ENCODE peak calls at places on chromosomes 4 and X, in seven cellular contexts. One of them, this sample, is unnamed.
A peak's percentile ranks its signal among the peaks of the same experiment; 100 is the strongest.

GRCh38 chr4:12949719-12950118 is 534.4 kb downstream of the RAB28 start:
- DNase-seq in activated CD8-positive, alpha-beta memory T cell treated with anti-CD3 and anti-CD28 coated beads for 24 hours: no peak
- DNase-seq in AG04449: no peak
- DNase-seq in stimulated activated CD8-positive, alpha-beta memory T cell treated with anti-CD3 and anti-CD28 coated beads, Interleukin-7, amount 100 ng/mL, for 4 hours: no peak
- DNase-seq in T-helper 9 cell: no peak
- DNase-seq in left colon: no peak
- DNase-seq in epithelial cell of prostate: no peak
- DNase-seq in this sample: no peak

GRCh38 chrX:48045410-48046311 is 25.8 kb downstream of the ZNF630 start:
- DNase-seq in epithelial cell of prostate: no peak
- DNase-seq in left colon: no peak
- DNase-seq in AG04449: no peak
- DNase-seq in stimulated activated CD8-positive, alpha-beta memory T cell treated with anti-CD3 and anti-CD28 coated beads, Interleukin-7, amount 100 ng/mL, for 4 hours: no peak
- DNase-seq in activated CD8-positive, alpha-beta memory T cell treated with anti-CD3 and anti-CD28 coated beads for 24 hours: no peak
- DNase-seq in T-helper 9 cell: no peak
- DNase-seq in this sample: no peak

GRCh38 chr4:18248611-18249010 is 227.1 kb upstream of the LCORL start:
- DNase-seq in AG04449: no peak
- DNase-seq in left colon: no peak
- DNase-seq in T-helper 9 cell: no peak
- DNase-seq in stimulated activated CD8-positive, alpha-beta memory T cell treated with anti-CD3 and anti-CD28 coated beads, Interleukin-7, amount 100 ng/mL, for 4 hours: no peak
- DNase-seq in activated CD8-positive, alpha-beta memory T cell treated with anti-CD3 and anti-CD28 coated beads for 24 hours: no peak
- DNase-seq in epithelial cell of prostate: no peak
- DNase-seq in this sample: no peak

GRCh38 chr4:11904117-11904535 is 475.4 kb upstream of the HS3ST1 start:
- DNase-seq in epithelial cell of prostate: peak; percentile 27
- DNase-seq in T-helper 9 cell: no peak
- DNase-seq in AG04449: no peak
- DNase-seq in stimulated activated CD8-positive, alpha-beta memory T cell treated with anti-CD3 and anti-CD28 coated beads, Interleukin-7, amount 100 ng/mL, for 4 hours: no peak
- DNase-seq in left colon: peak; percentile 51
- DNase-seq in activated CD8-positive, alpha-beta memory T cell treated with anti-CD3 and anti-CD28 coated beads for 24 hours: no peak
- DNase-seq in this sample: peak; percentile 73

GRCh38 chrX:94216738-94217137 is 542.7 kb downstream of the FAM133A start:
- DNase-seq in epithelial cell of prostate: no peak
- DNase-seq in activated CD8-positive, alpha-beta memory T cell treated with anti-CD3 and anti-CD28 coated beads for 24 hours: no peak
- DNase-seq in AG04449: no peak
- DNase-seq in left colon: no peak
- DNase-seq in T-helper 9 cell: no peak
- DNase-seq in stimulated activated CD8-positive, alpha-beta memory T cell treated with anti-CD3 and anti-CD28 coated beads, Interleukin-7, amount 100 ng/mL, for 4 hours: no peak
- DNase-seq in this sample: no peak

GRCh38 chrX:29044802-29045201 is 457.6 kb downstream of the IL1RAPL1 start:
- DNase-seq in AG04449: no peak
- DNase-seq in stimulated activated CD8-positive, alpha-beta memory T cell treated with anti-CD3 and anti-CD28 coated beads, Interleukin-7, amount 100 ng/mL, for 4 hours: no peak
- DNase-seq in activated CD8-positive, alpha-beta memory T cell treated with anti-CD3 and anti-CD28 coated beads for 24 hours: no peak
- DNase-seq in epithelial cell of prostate: no peak
- DNase-seq in T-helper 9 cell: no peak
- DNase-seq in left colon: no peak
- DNase-seq in this sample: no peak

GRCh38 chr4:26788341-26788733 is 72.3 kb upstream of the STIM2 start:
- DNase-seq in activated CD8-positive, alpha-beta memory T cell treated with anti-CD3 and anti-CD28 coated beads for 24 hours: no peak
- DNase-seq in epithelial cell of prostate: no peak
- DNase-seq in AG04449: no peak
- DNase-seq in stimulated activated CD8-positive, alpha-beta memory T cell treated with anti-CD3 and anti-CD28 coated beads, Interleukin-7, amount 100 ng/mL, for 4 hours: no peak
- DNase-seq in T-helper 9 cell: no peak
- DNase-seq in left colon: no peak
- DNase-seq in this sample: no peak

GRCh38 chrX:48761674-48762471 is at the start of gene GLOD5:
- DNase-seq in activated CD8-positive, alpha-beta memory T cell treated with anti-CD3 and anti-CD28 coated beads for 24 hours: no peak
- DNase-seq in AG04449: no peak
- DNase-seq in epithelial cell of prostate: peak; percentile 29
- DNase-seq in T-helper 9 cell: no peak
- DNase-seq in left colon: peak; percentile 78
- DNase-seq in stimulated activated CD8-positive, alpha-beta memory T cell treated with anti-CD3 and anti-CD28 coated beads, Interleukin-7, amount 100 ng/mL, for 4 hours: no peak
- DNase-seq in this sample: peak; percentile 59

GRCh38 chrX:108511721-108512120 is 72.1 kb downstream of the COL4A5 start:
- DNase-seq in activated CD8-positive, alpha-beta memory T cell treated with anti-CD3 and anti-CD28 coated beads for 24 hours: no peak
- DNase-seq in T-helper 9 cell: no peak
- DNase-seq in stimulated activated CD8-positive, alpha-beta memory T cell treated with anti-CD3 and anti-CD28 coated beads, Interleukin-7, amount 100 ng/mL, for 4 hours: no peak
- DNase-seq in epithelial cell of prostate: no peak
- DNase-seq in AG04449: no peak
- DNase-seq in left colon: no peak
- DNase-seq in this sample: no peak

GRCh38 chr4:7041851-7042696 is 1.1 kb upstream of the TADA2B start:
- DNase-seq in epithelial cell of prostate: no peak
- DNase-seq in left colon: peak; percentile 61
- DNase-seq in T-helper 9 cell: peak; percentile 7
- DNase-seq in stimulated activated CD8-positive, alpha-beta memory T cell treated with anti-CD3 and anti-CD28 coated beads, Interleukin-7, amount 100 ng/mL, for 4 hours: no peak
- DNase-seq in activated CD8-positive, alpha-beta memory T cell treated with anti-CD3 and anti-CD28 coated beads for 24 hours: no peak
- DNase-seq in AG04449: no peak
- DNase-seq in this sample: peak; percentile 20

GRCh38 chr4:82561745-82562552 is at the start of gene TMEM150C:
- DNase-seq in T-helper 9 cell: no peak
- DNase-seq in epithelial cell of prostate: no peak
- DNase-seq in left colon: peak; percentile 25
- DNase-seq in AG04449: no peak
- DNase-seq in activated CD8-positive, alpha-beta memory T cell treated with anti-CD3 and anti-CD28 coated beads for 24 hours: peak; percentile 59
- DNase-seq in stimulated activated CD8-positive, alpha-beta memory T cell treated with anti-CD3 and anti-CD28 coated beads, Interleukin-7, amount 100 ng/mL, for 4 hours: no peak
- DNase-seq in this sample: peak; percentile 9

GRCh38 chr4:175127314-175127713 is 209.2 kb downstream of the ADAM29 start:
- DNase-seq in T-helper 9 cell: no peak
- DNase-seq in activated CD8-positive, alpha-beta memory T cell treated with anti-CD3 and anti-CD28 coated beads for 24 hours: no peak
- DNase-seq in stimulated activated CD8-positive, alpha-beta memory T cell treated with anti-CD3 and anti-CD28 coated beads, Interleukin-7, amount 100 ng/mL, for 4 hours: no peak
- DNase-seq in AG04449: no peak
- DNase-seq in left colon: no peak
- DNase-seq in epithelial cell of prostate: no peak
- DNase-seq in this sample: no peak

GRCh38 chr4:9952415-9952950 is 68.8 kb downstream of the SLC2A9 start:
- DNase-seq in T-helper 9 cell: no peak
- DNase-seq in epithelial cell of prostate: no peak
- DNase-seq in left colon: no peak
- DNase-seq in stimulated activated CD8-positive, alpha-beta memory T cell treated with anti-CD3 and anti-CD28 coated beads, Interleukin-7, amount 100 ng/mL, for 4 hours: no peak
- DNase-seq in activated CD8-positive, alpha-beta memory T cell treated with anti-CD3 and anti-CD28 coated beads for 24 hours: no peak
- DNase-seq in AG04449: no peak
- DNase-seq in this sample: no peak

GRCh38 chrX:87583679-87584078 is 66.1 kb downstream of the KLHL4 start:
- DNase-seq in AG04449: no peak
- DNase-seq in left colon: no peak
- DNase-seq in epithelial cell of prostate: no peak
- DNase-seq in T-helper 9 cell: no peak
- DNase-seq in activated CD8-positive, alpha-beta memory T cell treated with anti-CD3 and anti-CD28 coated beads for 24 hours: no peak
- DNase-seq in stimulated activated CD8-positive, alpha-beta memory T cell treated with anti-CD3 and anti-CD28 coated beads, Interleukin-7, amount 100 ng/mL, for 4 hours: no peak
- DNase-seq in this sample: no peak

GRCh38 chr4:16627999-16628398 is 270.4 kb downstream of the LDB2 start:
- DNase-seq in activated CD8-positive, alpha-beta memory T cell treated with anti-CD3 and anti-CD28 coated beads for 24 hours: no peak
- DNase-seq in stimulated activated CD8-positive, alpha-beta memory T cell treated with anti-CD3 and anti-CD28 coated beads, Interleukin-7, amount 100 ng/mL, for 4 hours: no peak
- DNase-seq in AG04449: peak; percentile 92
- DNase-seq in T-helper 9 cell: no peak
- DNase-seq in epithelial cell of prostate: no peak
- DNase-seq in left colon: no peak
- DNase-seq in this sample: no peak

GRCh38 chr4:43525646-43526045 is 633.1 kb downstream of the GRXCR1 start:
- DNase-seq in AG04449: no peak
- DNase-seq in left colon: no peak
- DNase-seq in activated CD8-positive, alpha-beta memory T cell treated with anti-CD3 and anti-CD28 coated beads for 24 hours: no peak
- DNase-seq in epithelial cell of prostate: no peak
- DNase-seq in stimulated activated CD8-positive, alpha-beta memory T cell treated with anti-CD3 and anti-CD28 coated beads, Interleukin-7, amount 100 ng/mL, for 4 hours: no peak
- DNase-seq in T-helper 9 cell: no peak
- DNase-seq in this sample: no peak

GRCh38 chr4:135050086-135050717 is 848.6 kb upstream of the PABPC4L start:
- DNase-seq in left colon: no peak
- DNase-seq in T-helper 9 cell: no peak
- DNase-seq in AG04449: no peak
- DNase-seq in epithelial cell of prostate: no peak
- DNase-seq in stimulated activated CD8-positive, alpha-beta memory T cell treated with anti-CD3 and anti-CD28 coated beads, Interleukin-7, amount 100 ng/mL, for 4 hours: no peak
- DNase-seq in activated CD8-positive, alpha-beta memory T cell treated with anti-CD3 and anti-CD28 coated beads for 24 hours: no peak
- DNase-seq in this sample: no peak

GRCh38 chrX:120205816-120206753 is 44.5 kb upstream of the ZBTB33 start:
- DNase-seq in T-helper 9 cell: no peak
- DNase-seq in AG04449: no peak
- DNase-seq in stimulated activated CD8-positive, alpha-beta memory T cell treated with anti-CD3 and anti-CD28 coated beads, Interleukin-7, amount 100 ng/mL, for 4 hours: no peak
- DNase-seq in activated CD8-positive, alpha-beta memory T cell treated with anti-CD3 and anti-CD28 coated beads for 24 hours: no peak
- DNase-seq in epithelial cell of prostate: no peak
- DNase-seq in left colon: no peak
- DNase-seq in this sample: no peak

GRCh38 chrX:156001001-156001666 is 3.6 kb downstream of the IL9R start:
- DNase-seq in T-helper 9 cell: no peak
- DNase-seq in activated CD8-positive, alpha-beta memory T cell treated with anti-CD3 and anti-CD28 coated beads for 24 hours: no peak
- DNase-seq in left colon: no peak
- DNase-seq in AG04449: no peak
- DNase-seq in stimulated activated CD8-positive, alpha-beta memory T cell treated with anti-CD3 and anti-CD28 coated beads, Interleukin-7, amount 100 ng/mL, for 4 hours: no peak
- DNase-seq in epithelial cell of prostate: no peak
- DNase-seq in this sample: no peak

GRCh38 chrX:40227111-40227510 is 129.4 kb upstream of the BCOR start:
- DNase-seq in left colon: no peak
- DNase-seq in T-helper 9 cell: no peak
- DNase-seq in AG04449: no peak
- DNase-seq in stimulated activated CD8-positive, alpha-beta memory T cell treated with anti-CD3 and anti-CD28 coated beads, Interleukin-7, amount 100 ng/mL, for 4 hours: no peak
- DNase-seq in epithelial cell of prostate: no peak
- DNase-seq in activated CD8-positive, alpha-beta memory T cell treated with anti-CD3 and anti-CD28 coated beads for 24 hours: no peak
- DNase-seq in this sample: no peak

GRCh38 chrX:46994096-46994495 is 81.9 kb downstream of the JADE3 start:
- DNase-seq in activated CD8-positive, alpha-beta memory T cell treated with anti-CD3 and anti-CD28 coated beads for 24 hours: no peak
- DNase-seq in T-helper 9 cell: no peak
- DNase-seq in left colon: no peak
- DNase-seq in stimulated activated CD8-positive, alpha-beta memory T cell treated with anti-CD3 and anti-CD28 coated beads, Interleukin-7, amount 100 ng/mL, for 4 hours: no peak
- DNase-seq in AG04449: no peak
- DNase-seq in epithelial cell of prostate: no peak
- DNase-seq in this sample: no peak

GRCh38 chr4:159014896-159015295 is 88.0 kb upstream of the RAPGEF2 start:
- DNase-seq in stimulated activated CD8-positive, alpha-beta memory T cell treated with anti-CD3 and anti-CD28 coated beads, Interleukin-7, amount 100 ng/mL, for 4 hours: no peak
- DNase-seq in T-helper 9 cell: no peak
- DNase-seq in left colon: no peak
- DNase-seq in activated CD8-positive, alpha-beta memory T cell treated with anti-CD3 and anti-CD28 coated beads for 24 hours: no peak
- DNase-seq in epithelial cell of prostate: no peak
- DNase-seq in AG04449: no peak
- DNase-seq in this sample: no peak